ENCODE peak calls at places on chromosomes 13 and 19, in eight cellular contexts. F is H1, M is heart left ventricle, L is adrenal gland, X is stomach, R is body of pancreas, W is HCT116, I is sigmoid colon. Y is an unnamed sample.
A peak's percentile ranks its signal among the peaks of the same experiment; 100 is the strongest.

GRCh38 chr19:6639439-6639838 is 30.5 kb downstream of the TNFSF14 start:
- DNase-seq in F (no peak), M (no peak), L (no peak), X (no peak), R (no peak), W (no peak), I (no peak), Y (no peak)

GRCh38 chr19:6828306-6828697 is 55.8 kb downstream of the VAV1 start:
- DNase-seq in F (no peak), M (no peak), L (no peak), X (no peak), R (no peak), W (peak; percentile 94), I (no peak), Y (no peak)

GRCh38 chr13:57969961-57970360 is 338.4 kb downstream of the PCDH17 start:
- DNase-seq in F (no peak), M (no peak), L (no peak), X (no peak), R (no peak), W (no peak), I (no peak), Y (no peak)

GRCh38 chr19:50979758-50980157 is 4.0 kb downstream of the KLK7 start:
- DNase-seq in F (no peak), M (no peak), L (no peak), X (no peak), R (no peak), W (no peak), I (peak; percentile 35), Y (no peak)

GRCh38 chr13:113458218-113459065 is 5.2 kb upstream of the ADPRHL1 start:
- DNase-seq in F (no peak), M (peak; percentile 59), L (no peak), X (no peak), R (no peak), W (no peak), I (peak; percentile 77), Y (no peak)

GRCh38 chr19:38683393-38684077 is 36.1 kb downstream of the ACTN4 start:
- DNase-seq in F (peak; percentile 85), M (peak; percentile 65), L (peak; percentile 97), X (peak; percentile 86), R (peak; percentile 98), W (peak; percentile 99), I (peak; percentile 80), Y (peak; percentile 99)

GRCh38 chr13:59754411-59754810 is 409.3 kb downstream of the DIAPH3 start:
- DNase-seq in F (no peak), M (no peak), L (no peak), X (no peak), R (no peak), W (no peak), I (no peak), Y (no peak)

GRCh38 chr13:46552888-46553520 is at the start of gene LRCH1:
- DNase-seq in F (no peak), M (peak; percentile 93), L (peak; percentile 93), X (peak; percentile 90), R (peak; percentile 86), W (peak; percentile 52), I (peak; percentile 95), Y (peak; percentile 87)

GRCh38 chr13:40206241-40207109 is 460.0 kb downstream of the FOXO1 start:
- DNase-seq in F (no peak), M (no peak), L (no peak), X (peak; percentile 46), R (peak; percentile 80), W (no peak), I (no peak), Y (no peak)

GRCh38 chr19:5153601-5154128 is 184.8 kb downstream of the KDM4B start:
- DNase-seq in F (no peak), M (no peak), L (peak; percentile 7), X (no peak), R (no peak), W (no peak), I (no peak), Y (no peak)

GRCh38 chr13:102856603-102857002 is 10.8 kb downstream of the ERCC5 start:
- DNase-seq in F (no peak), M (peak; percentile 64), L (peak; percentile 56), X (peak; percentile 48), R (peak; percentile 33), W (no peak), I (no peak), Y (peak; percentile 22)

GRCh38 chr19:47109541-47110375 is 3.8 kb downstream of the ZC3H4 start:
- DNase-seq in F (no peak), M (no peak), L (no peak), X (no peak), R (no peak), W (no peak), I (no peak), Y (no peak)

GRCh38 chr19:18593367-18594095 is 4.9 kb downstream of the REX1BD start:
- DNase-seq in F (no peak), M (no peak), L (no peak), X (no peak), R (no peak), W (no peak), I (no peak), Y (peak; percentile 33)

GRCh38 chr13:97003071-97003470 is 8.8 kb upstream of the OXGR1 start:
- DNase-seq in F (no peak), M (no peak), L (no peak), X (no peak), R (no peak), W (no peak), I (no peak), Y (no peak)

DNA sequence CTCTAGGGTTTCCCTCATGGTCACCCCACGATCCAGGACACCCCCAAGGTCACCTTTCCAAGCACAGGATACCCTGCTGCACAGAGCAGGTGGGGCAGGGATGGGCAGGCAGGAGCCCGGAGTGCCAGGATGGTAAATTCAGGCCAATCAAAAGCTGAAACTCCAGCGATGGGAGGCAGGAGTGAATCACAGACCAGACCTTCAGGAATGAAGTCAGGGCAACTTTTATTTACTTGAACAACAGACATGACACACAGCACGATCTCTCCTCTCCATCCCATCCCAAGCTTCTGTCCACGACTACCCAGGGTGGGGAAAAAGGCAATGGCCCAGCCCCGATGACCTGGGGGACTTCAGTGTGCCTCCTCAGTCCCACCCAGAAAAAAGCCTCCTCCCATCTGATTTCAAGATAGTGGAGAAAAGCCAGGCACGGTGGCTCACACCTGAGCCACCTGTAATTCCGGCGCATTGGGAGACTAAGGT is 39.1 kb downstream of the ZSWIM4 start:
- DNase-seq in F (no peak), M (no peak), L (peak; percentile 68), X (no peak), R (no peak), W (no peak), I (peak; percentile 61), Y (no peak)
- TF ChIP-seq POLR2A in F (no peak), M (no peak), L (no peak), X (no peak), R (no peak), W (no peak), I (no peak), Y (no peak)

DNA sequence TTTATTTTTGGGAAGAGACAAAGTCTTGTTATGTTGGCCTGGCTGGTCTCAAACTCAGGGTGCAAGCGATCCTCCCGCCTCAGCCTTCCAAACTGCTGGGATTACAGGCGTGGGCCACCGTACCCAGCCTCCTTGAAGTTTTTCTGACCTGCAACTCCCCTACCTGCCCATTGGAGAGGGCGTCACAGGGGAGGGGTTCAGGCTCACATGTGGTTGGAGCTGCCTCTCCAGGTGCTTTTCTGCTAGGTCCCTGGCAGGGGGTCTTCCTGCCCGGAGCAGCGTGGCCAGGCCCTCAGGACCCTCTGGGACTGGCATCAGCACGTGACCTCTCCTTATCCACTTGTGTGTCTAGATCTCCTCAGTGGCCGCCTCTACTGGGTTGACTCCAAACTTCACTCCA is 27.2 kb downstream of the LDLR start:
- DNase-seq in F (no peak), M (no peak), L (no peak), X (no peak), R (no peak), W (no peak), I (no peak), Y (no peak)
- H3K36me3 ChIP-seq in F (peaks cover 58% of the 10 kb centered on the region), M (peaks cover 100% of the 10 kb centered on the region), L (peaks cover 98% of the 10 kb centered on the region), X (peaks cover 82% of the 10 kb centered on the region), R (peaks cover 50% of the 10 kb centered on the region), W (peaks cover 66% of the 10 kb centered on the region), I (peaks cover 65% of the 10 kb centered on the region), Y (peaks cover 38% of the 10 kb centered on the region)

GRCh38 chr19:2434721-2435265 is 7.4 kb upstream of the TIMM13 start:
- DNase-seq in F (no peak), M (no peak), L (no peak), X (no peak), R (no peak), W (no peak), I (no peak), Y (no peak)

GRCh38 chr19:2438178-2438577 is 10.8 kb upstream of the TIMM13 start:
- DNase-seq in F (no peak), M (no peak), L (no peak), X (no peak), R (no peak), W (no peak), I (no peak), Y (no peak)

GRCh38 chr19:2434267-2434666 is 6.9 kb upstream of the TIMM13 start:
- DNase-seq in F (no peak), M (no peak), L (no peak), X (no peak), R (no peak), W (no peak), I (no peak), Y (no peak)

GRCh38 chr19:2436384-2436783 is 9.0 kb upstream of the TIMM13 start:
- DNase-seq in F (no peak), M (no peak), L (no peak), X (no peak), R (no peak), W (no peak), I (no peak), Y (no peak)

DNA sequence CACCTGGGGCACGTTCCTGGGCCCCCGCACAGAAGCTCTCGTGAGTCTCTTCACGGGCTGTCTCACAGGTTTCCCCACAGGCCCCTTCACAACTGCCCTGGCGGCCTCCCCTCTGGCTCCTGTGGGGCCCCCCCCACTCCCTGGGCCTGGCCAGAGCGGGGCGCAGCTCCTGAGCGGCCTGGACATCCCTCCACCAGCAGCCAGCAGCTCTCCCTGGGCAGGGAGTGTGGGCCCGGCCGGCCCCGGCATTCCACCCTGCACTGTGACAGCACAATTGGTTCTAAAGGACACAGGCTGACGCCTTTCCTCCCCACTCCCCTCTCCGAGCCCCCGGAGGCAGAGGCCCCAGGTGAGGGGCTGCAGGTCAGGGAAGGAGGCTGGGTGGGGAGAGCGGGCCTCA is 9.5 kb upstream of the TIMM13 start:
- DNase-seq in F (no peak), M (no peak), L (no peak), X (no peak), R (no peak), W (no peak), I (no peak), Y (no peak)
- TF ChIP-seq POLR2A in F (no peak), M (no peak), L (no peak), X (no peak), R (no peak), W (no peak), I (no peak), Y (no peak)

DNA sequence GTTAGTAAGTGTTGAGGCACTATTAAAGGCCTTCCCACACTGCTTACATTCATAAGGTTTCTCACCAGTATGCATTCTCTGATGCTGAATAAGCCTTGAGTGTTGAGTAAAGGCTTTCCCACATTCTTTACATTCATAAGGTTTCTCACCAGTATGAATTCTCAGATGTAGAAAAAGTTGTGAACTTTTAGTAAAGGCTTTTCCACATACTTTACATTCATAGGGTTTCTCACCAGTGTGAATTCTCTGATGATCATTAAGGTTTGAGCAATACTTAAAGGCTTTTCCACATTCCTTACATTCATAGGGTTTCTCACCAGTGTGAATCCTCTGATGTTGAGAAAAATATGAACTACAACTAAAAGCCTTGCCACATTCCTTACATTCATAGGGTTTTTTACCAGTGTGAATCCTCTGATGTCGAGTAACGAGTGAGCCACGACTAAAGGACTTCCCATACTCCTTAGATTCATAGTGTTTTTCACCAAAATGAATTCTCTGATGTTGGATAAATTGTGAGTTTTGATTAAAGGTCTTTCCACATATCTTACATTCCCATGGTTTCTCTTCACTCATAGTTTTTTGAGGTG is 24.2 kb downstream of the ZNF829 start:
- DNase-seq in F (no peak), M (no peak), L (no peak), X (no peak), R (no peak), W (no peak), I (no peak), Y (no peak)
- H3K36me3 ChIP-seq in F (peaks cover 3% of the 10 kb centered on the region), M (peaks cover 28% of the 10 kb centered on the region), L (peaks cover 6% of the 10 kb centered on the region), X (peaks cover 36% of the 10 kb centered on the region), R (peaks cover 9% of the 10 kb centered on the region), W (no peaks in the 10 kb centered on the region), I (peaks cover 64% of the 10 kb centered on the region), Y (peaks cover 58% of the 10 kb centered on the region)